ENCODE peak calls at places on chromosomes 1 and 21, in five cellular contexts. S is A549, H is osteoblast, Q is mammary epithelial cell, T is psoas muscle. P is an unnamed sample. For H3K4me1 and H3K9me3, the result is how much of the 10 kb centered on the place peaks cover.

GRCh38 chr21:43712268-43712942 is 6.5 kb upstream of the PDXK start:
- DNase-seq in S (peak), H (peak), Q (peak), T (no peak), P (no peak)

GRCh38 chr1:88519156-88519555 is 164.9 kb upstream of the PKN2 start:
- DNase-seq in S (no peak), H (peak), Q (no peak), T (no peak), P (no peak)

GRCh38 chr1:58874757-58875755 is 91.2 kb upstream of the JUN start:
- DNase-seq in S (no peak), H (no peak), Q (peak), T (peak), P (no peak)

GRCh38 chr1:26274801-26275425 is 5.0 kb upstream of the SH3BGRL3 start:
- DNase-seq in S (no peak), H (peak), Q (peak), T (no peak), P (peak)

GRCh38 chr1:225824522-225824921 is 14.6 kb downstream of the EPHX1 start:
- DNase-seq in S (no peak), H (peak), Q (no peak), T (no peak), P (no peak)

GRCh38 chr1:57165546-57165945 is 199.7 kb upstream of the C8B start:
- DNase-seq in S (no peak), H (no peak), Q (no peak), T (no peak), P (no peak)

GRCh38 chr1:37926061-37926924 is 20.6 kb downstream of the INPP5B start:
- DNase-seq in S (no peak), H (peak), Q (no peak), T (no peak), P (no peak)

GRCh38 chr1:83901547-83902155 is 97.3 kb downstream of the TTLL7 start:
- DNase-seq in S (peak), H (no peak), Q (peak), T (no peak), P (no peak)

GRCh38 chr1:171221665-171222591 is 26.4 kb upstream of the FMO1 start:
- DNase-seq in S (no peak), H (no peak), Q (peak), T (no peak), P (no peak)

GRCh38 chr1:175016073-175016722 is 7.0 kb downstream of the MRPS14 start:
- DNase-seq in S (no peak), H (peak), Q (no peak), T (no peak), P (no peak)

GRCh38 chr1:61132176-61133047 is 50.1 kb downstream of the NFIA start:
- DNase-seq in S (peak), H (no peak), Q (peak), T (no peak), P (no peak)

GRCh38 chr1:157472302-157472701 is 80.0 kb downstream of the FCRL5 start:
- DNase-seq in S (no peak), H (no peak), Q (no peak), T (no peak), P (no peak)

GRCh38 chr1:94988356-94988755 is 61.4 kb upstream of the CNN3 start:
- DNase-seq in S (no peak), H (no peak), Q (no peak), T (no peak), P (no peak)

GRCh38 chr1:98677288-98677687 is 15.8 kb downstream of the SNX7 start:
- DNase-seq in S (peak), H (peak), Q (peak), T (no peak), P (no peak)

GRCh38 chr1:210541680-210542358 is 213.1 kb downstream of the HHAT start:
- DNase-seq in S (peak), H (no peak), Q (no peak), T (no peak), P (no peak)

GRCh38 chr21:37503848-37504467 is 137.4 kb downstream of the DYRK1A start:
- DNase-seq in S (no peak), H (peak), Q (no peak), T (no peak), P (no peak)

DNA sequence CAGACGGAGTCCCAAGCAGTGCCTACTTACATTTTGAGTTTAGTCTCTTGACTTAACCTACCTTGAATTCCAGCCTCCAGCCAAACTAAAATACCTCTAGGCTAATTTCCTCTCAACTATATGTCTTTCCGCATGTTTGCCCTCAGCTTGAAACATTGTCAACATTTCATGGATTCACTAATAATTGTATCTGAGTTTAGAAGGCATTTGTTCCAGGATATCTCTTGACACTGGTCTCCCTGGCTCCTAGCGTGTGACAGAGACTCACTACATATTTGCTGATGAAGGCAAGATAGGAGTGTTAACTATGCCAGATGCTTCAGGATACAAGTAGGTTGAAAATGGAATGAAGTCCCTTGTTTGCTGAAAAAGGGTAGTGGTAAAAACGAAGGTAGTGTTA is 136.1 kb downstream of the GREM2 start:
- DNase-seq in S (no peak), H (no peak), Q (no peak), T (no peak), P (no peak)
- H3K4me1 ChIP-seq in S (under half), H (under half), Q (under half), T (under half), P (under half)

GRCh38 chr1:246988316-246988715 is 19.5 kb downstream of the ZNF695 start:
- DNase-seq in S (no peak), H (no peak), Q (no peak), T (no peak), P (no peak)
- H3K9me3 ChIP-seq in S (half or more), H (under half), Q (under half), T (half or more), P (under half)

GRCh38 chr1:81949421-81949820 is 148.7 kb downstream of the ADGRL2 start:
- DNase-seq in S (no peak), H (no peak), Q (peak), T (no peak), P (no peak)
- H3K4me1 ChIP-seq in S (under half), H (under half), Q (under half), T (under half), P (under half)

DNA sequence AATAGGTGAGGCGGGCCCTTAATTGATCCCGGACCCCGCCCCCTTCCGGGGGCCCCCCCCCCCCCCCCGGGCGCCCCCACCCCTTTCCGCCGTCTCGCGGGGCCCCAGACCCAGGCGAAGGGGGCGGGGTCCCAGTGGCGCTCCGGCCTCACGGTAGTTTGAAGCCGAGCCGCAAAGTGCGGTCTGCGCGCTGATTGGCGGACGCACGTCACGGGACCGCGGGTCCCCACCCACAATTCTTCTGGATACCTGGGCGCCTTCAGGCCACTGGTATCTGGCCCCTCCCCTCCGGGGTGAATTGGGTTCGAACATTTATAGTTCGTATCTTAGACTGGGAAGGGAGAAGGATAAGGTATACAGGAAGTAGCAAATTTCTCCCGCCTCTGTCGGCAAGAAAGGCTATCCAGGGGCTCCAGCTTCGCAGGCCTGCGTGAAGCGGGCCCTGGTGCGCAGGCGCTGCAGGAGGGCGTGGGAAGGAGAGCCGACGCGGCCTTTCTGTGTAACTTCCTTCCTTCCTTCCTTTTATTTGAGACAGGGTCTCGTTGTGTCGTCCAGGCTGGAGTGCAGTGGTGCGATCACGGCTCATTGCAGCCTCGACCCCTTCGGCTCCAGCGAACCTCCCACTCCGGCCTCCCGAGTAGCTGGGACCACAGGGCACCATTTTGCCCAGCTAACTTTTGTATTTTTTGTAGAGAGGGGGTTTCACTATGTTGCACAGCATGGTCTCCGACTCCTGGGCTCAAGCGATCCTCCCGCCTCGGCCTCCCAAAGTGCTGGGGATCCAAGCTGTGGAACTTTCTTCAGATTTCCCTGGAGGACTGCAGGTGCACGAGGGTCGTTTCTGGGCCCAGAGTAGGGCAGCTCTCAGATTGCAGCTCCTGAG is 564 bp upstream of the HMGN1 start:
- DNase-seq in S (peak), H (peak), Q (peak), T (peak), P (peak)
- H3K9me3 ChIP-seq in S (under half), H (under half), Q (under half), T (under half), P (under half)

P was measured in heart left ventricle.